ENCODE peak calls at places on chromosome 13, in six cellular contexts. B, A, W, Q, U and T are unnamed samples.

GRCh38 chr13:95115525-95115924 is 185.7 kb downstream of the ABCC4 start:
- DNase-seq in U (no peak), W (no peak), Q (no peak), B (no peak), A (no peak), T (no peak)

GRCh38 chr13:30045916-30046704 is 195.7 kb upstream of the UBL3 start:
- DNase-seq in B (no peak), W (no peak), A (no peak), U (no peak), Q (no peak), T (peak; percentile 82)

GRCh38 chr13:75312884-75313520 is 169.0 kb downstream of the TBC1D4 start:
- DNase-seq in A (peak; percentile 72), W (no peak), U (no peak), Q (no peak), B (no peak), T (no peak)

GRCh38 chr13:38348890-38349289 is 761 bp upstream of the UFM1 start:
- DNase-seq in A (peak; percentile 66), Q (no peak), W (no peak), B (no peak), U (peak; percentile 73), T (no peak)

GRCh38 chr13:26719356-26719945 is 41.1 kb downstream of the GPR12 start:
- DNase-seq in A (no peak), Q (no peak), B (no peak), U (no peak), W (no peak), T (peak; percentile 25)

GRCh38 chr13:74835579-74835978 is 646.4 kb downstream of the TBC1D4 start:
- DNase-seq in W (no peak), Q (no peak), B (no peak), A (no peak), U (no peak), T (no peak)

GRCh38 chr13:55673910-55674309 is 1466.8 kb upstream of the PRR20A start:
- DNase-seq in Q (no peak), A (no peak), W (no peak), U (no peak), B (no peak), T (no peak)

GRCh38 chr13:65606622-65607021 is 1623.5 kb downstream of the PCDH9 start:
- DNase-seq in W (no peak), A (no peak), B (no peak), U (no peak), Q (no peak), T (peak; percentile 68)

GRCh38 chr13:71625694-71626093 is 241.3 kb downstream of the DACH1 start:
- DNase-seq in A (no peak), U (no peak), W (no peak), Q (no peak), B (no peak), T (peak; percentile 7)

GRCh38 chr13:62910541-62910940 is 1494.9 kb upstream of the PCDH20 start:
- DNase-seq in B (no peak), W (no peak), A (no peak), U (no peak), Q (no peak), T (peak; percentile 9)

GRCh38 chr13:45335397-45336024 is 5.5 kb downstream of the TPT1 start:
- DNase-seq in Q (no peak), A (no peak), B (no peak), U (no peak), W (no peak), T (no peak)

GRCh38 chr13:33940898-33941297 is 122.9 kb downstream of the RFC3 start:
- DNase-seq in B (no peak), Q (no peak), A (no peak), U (no peak), W (no peak), T (no peak)

GRCh38 chr13:49225358-49226042 is 5.4 kb downstream of the MLNR start:
- DNase-seq in Q (no peak), W (no peak), A (no peak), U (no peak), B (no peak), T (peak; percentile 35)

GRCh38 chr13:55244991-55245644 is 1895.6 kb upstream of the PRR20A start:
- DNase-seq in A (peak; percentile 4), U (no peak), Q (no peak), W (no peak), B (no peak), T (no peak)

GRCh38 chr13:49399801-49400472 is 43.9 kb downstream of the CAB39L start:
- DNase-seq in W (no peak), B (no peak), U (no peak), A (no peak), Q (no peak), T (no peak)

GRCh38 chr13:98200211-98200878 is 23.3 kb upstream of the RNF113B start:
- DNase-seq in B (no peak), U (no peak), A (no peak), Q (no peak), W (no peak), T (no peak)

GRCh38 chr13:29270536-29271045 is 324.9 kb downstream of the SLC7A1 start:
- DNase-seq in Q (no peak), A (no peak), U (no peak), W (no peak), B (no peak), T (no peak)

GRCh38 chr13:67134322-67135129 is 95.6 kb downstream of the PCDH9 start:
- DNase-seq in B (no peak), A (no peak), W (no peak), Q (no peak), U (no peak), T (peak; percentile 24)

GRCh38 chr13:79723462-79724116 is 242.6 kb downstream of the NDFIP2 start:
- DNase-seq in U (no peak), Q (no peak), A (no peak), B (no peak), W (no peak), T (no peak)

GRCh38 chr13:47679391-47679790 is 321.7 kb downstream of the SUCLA2 start:
- DNase-seq in A (no peak), Q (no peak), B (no peak), W (no peak), U (no peak), T (peak; percentile 61)

GRCh38 chr13:25286308-25286968 is 850 bp downstream of the MTMR6 start:
- DNase-seq in B (no peak), A (peak; percentile 52), U (no peak), Q (no peak), W (no peak), T (peak; percentile 29)

GRCh38 chr13:39321578-39321977 is 281.4 kb downstream of the LHFPL6 start:
- DNase-seq in U (no peak), W (no peak), A (no peak), B (peak; percentile 17), Q (no peak), T (peak; percentile 68)

GRCh38 chr13:47869780-47870179 is 131.3 kb downstream of the SUCLA2 start:
- DNase-seq in A (no peak), W (no peak), B (no peak), Q (no peak), U (no peak), T (no peak)

GRCh38 chr13:75699062-75699461 is 62.9 kb downstream of the LMO7 start:
- DNase-seq in U (no peak), Q (no peak), B (no peak), A (no peak), W (no peak), T (no peak)

GRCh38 chr13:84574851-84575250 is 692.6 kb upstream of the SLITRK1 start:
- DNase-seq in A (no peak), U (no peak), B (no peak), Q (no peak), W (no peak), T (peak; percentile 50)

GRCh38 chr13:114257014-114257413 is 22.3 kb downstream of the CDC16 start:
- DNase-seq in B (no peak), A (no peak), U (no peak), W (no peak), Q (no peak), T (no peak)

GRCh38 chr13:42001580-42001979 is 40.7 kb upstream of the VWA8 start:
- DNase-seq in A (no peak), B (no peak), Q (peak; percentile 27), U (no peak), W (no peak), T (peak; percentile 84)

GRCh38 chr13:46728777-46729176 is 68.2 kb downstream of the ESD start:
- DNase-seq in B (no peak), W (no peak), A (peak; percentile 12), Q (no peak), U (no peak), T (no peak)

GRCh38 chr13:34416833-34417425 is 525.1 kb upstream of the NBEA start:
- DNase-seq in Q (no peak), U (no peak), A (no peak), W (no peak), B (peak; percentile 72), T (peak; percentile 94)